ENCODE peak calls at places on chromosome 20, in six cellular contexts. S, I, U, X, E and B are unnamed samples.

GRCh38 chr20:30912006-30912660 is 345.3 kb upstream of the DEFB115 start:
- DNase-seq in E (peak; percentile 10), S (no peak), X (peak; percentile 79), I (no peak), U (no peak), B (peak; percentile 0)

GRCh38 chr20:11867286-11867921 is 50.3 kb upstream of the BTBD3 start:
- DNase-seq in U (no peak), E (no peak), S (no peak), I (no peak), X (no peak), B (no peak)

GRCh38 chr20:3800256-3800877 is 4.3 kb downstream of the CDC25B start:
- DNase-seq in E (peak; percentile 53), X (no peak), U (no peak), S (no peak), I (no peak), B (no peak)

GRCh38 chr20:23152308-23152892 is 66.3 kb upstream of the CD93 start:
- DNase-seq in S (peak; percentile 86), E (no peak), I (peak; percentile 61), U (no peak), X (no peak), B (no peak)

GRCh38 chr20:59823456-59823855 is 110.0 kb downstream of the SYCP2 start:
- DNase-seq in S (no peak), X (no peak), U (no peak), E (no peak), I (no peak), B (no peak)

GRCh38 chr20:19274412-19275015 is 62.1 kb downstream of the SLC24A3 start:
- DNase-seq in E (no peak), S (peak; percentile 60), X (no peak), I (peak; percentile 65), U (no peak), B (no peak)

GRCh38 chr20:5919634-5920544 is 30.4 kb downstream of the TRMT6 start:
- DNase-seq in I (peak; percentile 7), S (no peak), E (no peak), U (no peak), X (no peak), B (no peak)

GRCh38 chr20:17059465-17059864 is 167.4 kb upstream of the PCSK2 start:
- DNase-seq in S (no peak), E (no peak), I (peak; percentile 0), U (peak; percentile 8), X (no peak), B (no peak)

GRCh38 chr20:6940052-6940451 is 172.6 kb downstream of the BMP2 start:
- DNase-seq in E (no peak), X (no peak), U (no peak), S (no peak), I (no peak), B (peak; percentile 6)

GRCh38 chr20:16488086-16488485 is 85.2 kb downstream of the KIF16B start:
- DNase-seq in E (no peak), U (no peak), S (no peak), X (no peak), I (no peak), B (no peak)

GRCh38 chr20:57591289-57592229 is 28.7 kb downstream of the ZBP1 start:
- DNase-seq in S (no peak), E (peak; percentile 24), I (no peak), U (no peak), X (no peak), B (no peak)

GRCh38 chr20:36070451-36070850 is 84.1 kb upstream of the EPB41L1 start:
- DNase-seq in S (no peak), U (no peak), E (no peak), I (no peak), X (no peak), B (no peak)

GRCh38 chr20:25199473-25200265 is 4.2 kb downstream of the ENTPD6 start:
- DNase-seq in S (no peak), X (no peak), U (no peak), E (no peak), I (peak; percentile 17), B (no peak)

GRCh38 chr20:3896853-3897252 is 7.7 kb downstream of the PANK2 start:
- DNase-seq in U (no peak), I (no peak), E (no peak), X (no peak), S (no peak), B (no peak)

GRCh38 chr20:59823860-59824259 is 109.6 kb downstream of the SYCP2 start:
- DNase-seq in U (no peak), S (no peak), E (no peak), I (no peak), X (no peak), B (no peak)

GRCh38 chr20:46057856-46058655 is 29.0 kb downstream of the SLC12A5 start:
- DNase-seq in S (peak; percentile 42), U (no peak), I (peak; percentile 24), X (no peak), E (peak; percentile 78), B (no peak)

GRCh38 chr20:62808211-62808865 is 3.7 kb downstream of the OGFR start:
- DNase-seq in E (peak; percentile 82), S (peak; percentile 67), U (no peak), X (peak; percentile 39), I (peak; percentile 41), B (no peak)

DNA sequence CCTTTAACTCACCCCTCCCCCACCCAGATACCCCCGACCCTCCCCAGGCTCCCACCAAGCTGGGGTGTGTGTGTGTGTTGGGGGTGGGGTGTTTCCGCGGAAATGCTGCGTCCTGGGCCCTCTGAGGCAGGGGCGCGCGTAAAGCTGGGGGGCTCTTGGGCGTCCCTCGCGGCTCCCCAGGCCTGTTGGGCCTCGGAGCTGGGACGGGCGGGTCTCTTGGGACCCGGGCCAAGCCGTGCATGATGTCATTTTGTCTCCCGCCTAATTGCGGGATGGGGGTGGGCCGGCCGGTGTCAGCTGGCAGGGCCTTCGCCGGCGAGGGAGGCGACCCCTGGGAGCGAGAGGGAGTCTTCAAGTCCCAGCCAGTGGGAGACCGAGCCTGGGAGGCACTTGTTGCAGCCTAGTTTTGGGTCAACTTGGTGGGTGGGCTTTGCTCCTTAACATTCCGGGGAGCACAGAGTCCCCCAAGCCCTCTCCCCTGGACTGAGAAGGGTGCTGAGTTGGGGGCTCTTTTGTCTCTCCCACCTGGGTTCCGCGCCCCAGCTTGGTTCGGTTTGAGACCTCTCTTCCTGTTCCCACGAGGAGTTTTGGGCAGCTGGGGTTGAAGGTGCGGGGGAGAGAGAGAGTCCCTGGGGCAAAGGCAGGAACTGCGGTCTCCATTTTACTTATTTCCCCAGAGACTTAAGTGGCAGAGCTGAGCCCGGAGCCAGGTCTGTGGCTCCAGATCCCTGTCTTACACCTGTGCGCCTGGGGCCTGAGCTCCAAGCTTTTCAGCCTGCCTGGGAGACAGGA is 623 bp downstream of the MYBL2 start:
- DNase-seq in U (no peak), S (no peak), E (no peak), I (no peak), X (peak; percentile 37), B (no peak)
- H3K4me3 ChIP-seq in U (peak overlapping the region; percentile 44), S (peak overlapping the region; percentile 55), E (peak overlapping the region; percentile 45), I (peak overlapping the region; percentile 31), X (peak overlapping the region; percentile 68), B (peak overlapping the region; percentile 59)

GRCh38 chr20:9214676-9215075 is 145.8 kb downstream of the PLCB4 start:
- DNase-seq in E (no peak), U (peak; percentile 44), I (peak; percentile 67), S (no peak), X (no peak), B (no peak)
- H3K4me3 ChIP-seq in E (no peak overlapping the region), U (no peak overlapping the region), I (no peak overlapping the region), S (no peak overlapping the region), X (no peak overlapping the region), B (no peak overlapping the region)

GRCh38 chr20:61478094-61478493 is 226.0 kb downstream of the CDH4 start:
- DNase-seq in S (no peak), I (no peak), X (no peak), E (no peak), U (no peak), B (no peak)
- H3K4me3 ChIP-seq in S (no peak overlapping the region), I (no peak overlapping the region), X (no peak overlapping the region), E (no peak overlapping the region), U (no peak overlapping the region), B (no peak overlapping the region)

DNA sequence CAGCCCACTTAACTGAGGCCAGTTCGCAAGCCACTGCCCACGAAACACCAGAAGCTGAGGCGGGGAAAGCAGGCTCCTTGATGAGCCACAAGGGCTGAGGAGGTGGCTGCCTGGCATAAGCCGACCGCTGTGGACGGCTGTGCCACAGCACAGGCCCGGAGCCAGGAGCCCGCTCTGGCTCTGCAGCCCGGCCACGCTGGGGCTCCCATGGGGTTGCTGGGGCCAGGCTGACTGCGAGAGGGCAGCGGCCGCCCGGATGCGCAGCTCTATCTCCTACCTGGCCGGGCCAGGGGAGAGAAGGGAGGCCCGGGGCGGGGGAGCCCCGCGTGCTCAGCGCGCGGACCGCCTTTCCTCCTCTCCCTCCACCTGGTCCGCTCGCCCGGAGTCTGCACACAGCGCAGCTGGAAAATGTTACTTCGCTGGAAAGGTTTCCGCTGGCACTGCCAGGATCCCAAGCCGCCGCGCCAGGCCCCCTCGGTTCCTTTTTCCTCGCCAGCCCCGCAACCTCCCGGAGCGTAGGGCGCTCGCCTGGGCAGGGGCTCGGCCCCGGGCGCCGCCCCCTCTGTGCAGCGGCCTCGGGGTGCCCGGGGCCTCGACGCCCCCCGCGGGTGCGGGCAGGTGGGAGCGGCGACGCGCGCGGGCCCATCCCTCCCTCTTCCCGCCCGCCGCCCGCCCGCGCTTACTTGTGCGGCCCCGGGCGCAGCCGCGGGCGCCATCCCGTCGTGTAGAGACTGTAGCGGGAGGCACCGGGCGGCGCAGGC is 653 bp downstream of the EMILIN3 start:
- DNase-seq in U (no peak), E (no peak), X (no peak), S (no peak), I (no peak), B (no peak)
- H3K4me3 ChIP-seq in U (peak overlapping the region; percentile 14), E (peak overlapping the region; percentile 27), X (peak overlapping the region; percentile 46), S (peak overlapping the region; percentile 52), I (no peak overlapping the region), B (no peak overlapping the region)

GRCh38 chr20:9319687-9320384 is 194.6 kb upstream of the LAMP5 start:
- DNase-seq in S (no peak), X (no peak), I (no peak), E (no peak), U (no peak), B (no peak)
- H3K4me3 ChIP-seq in S (no peak overlapping the region), X (no peak overlapping the region), I (no peak overlapping the region), E (no peak overlapping the region), U (no peak overlapping the region), B (no peak overlapping the region)

DNA sequence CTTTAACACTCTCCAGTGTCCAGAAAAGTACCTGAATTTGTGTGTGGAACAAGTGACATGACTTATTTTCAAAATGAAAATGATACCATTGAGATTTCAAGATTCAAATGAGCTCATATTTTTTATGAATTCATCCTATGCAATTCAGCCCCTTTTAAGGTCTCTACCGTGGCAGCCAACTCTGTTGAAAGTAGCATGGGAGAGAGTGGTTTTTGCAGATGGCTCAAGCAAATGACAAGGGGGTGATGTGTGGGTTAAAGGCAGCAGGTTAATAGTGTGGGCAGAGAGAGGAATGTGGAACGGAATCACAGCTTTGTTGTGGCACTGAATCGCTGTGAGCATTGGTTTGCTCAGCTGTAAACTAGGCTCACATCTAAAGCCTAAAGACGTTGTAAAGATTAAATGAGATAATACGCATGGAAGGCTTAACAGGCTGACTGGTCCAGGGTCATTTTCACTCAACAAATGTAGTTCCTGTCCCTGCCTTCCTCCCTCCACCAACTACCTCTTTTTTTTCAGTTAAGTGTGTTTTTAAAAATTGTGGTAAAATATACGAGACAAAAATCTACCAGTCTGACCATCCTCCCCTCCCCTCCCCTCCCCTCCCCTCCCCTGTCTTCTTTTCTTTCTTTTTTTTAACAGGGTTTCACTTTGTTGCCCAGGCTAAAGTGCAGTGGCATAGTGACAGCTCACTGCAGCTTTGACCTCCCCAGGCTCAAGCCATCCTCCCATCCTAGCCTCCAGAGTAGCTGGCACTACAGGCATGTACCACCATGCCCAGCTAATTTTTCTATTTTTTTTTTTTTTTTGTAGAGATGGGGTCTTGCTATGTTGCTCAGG is 114.7 kb upstream of the ZNF217 start:
- DNase-seq in E (no peak), U (peak; percentile 87), X (no peak), S (no peak), I (peak; percentile 91), B (no peak)
- H3K4me3 ChIP-seq in E (no peak overlapping the region), U (no peak overlapping the region), X (no peak overlapping the region), S (no peak overlapping the region), I (no peak overlapping the region), B (no peak overlapping the region)

GRCh38 chr20:8097307-8097706 is 34.8 kb upstream of the PLCB1 start:
- DNase-seq in S (no peak), U (no peak), X (no peak), I (no peak), E (no peak), B (no peak)
- H3K4me3 ChIP-seq in S (no peak overlapping the region), U (no peak overlapping the region), X (no peak overlapping the region), I (no peak overlapping the region), E (no peak overlapping the region), B (no peak overlapping the region)